ENCODE peak calls at places on chromosomes 6 and 20, in seven cellular contexts. One of them, this sample, is unnamed.

GRCh38 chr20:37758332-37758731 is 64.5 kb downstream of the CTNNBL1 start:
- DNase-seq in IMR-90: no peak
- DNase-seq in mesenchymal stem cell: no peak
- DNase-seq in H9: peak; percentile 47
- DNase-seq in H1: no peak
- DNase-seq in trophoblast cell: no peak
- DNase-seq in mesendoderm: peak; percentile 68
- DNase-seq in this sample: no peak

GRCh38 chr6:125063307-125063706 is 90.3 kb upstream of the TPD52L1 start:
- DNase-seq in IMR-90: no peak
- DNase-seq in mesenchymal stem cell: no peak
- DNase-seq in H9: no peak
- DNase-seq in H1: no peak
- DNase-seq in trophoblast cell: no peak
- DNase-seq in mesendoderm: no peak
- DNase-seq in this sample: no peak

GRCh38 chr6:140905050-140905449 is 1227.7 kb upstream of the GJE1 start:
- DNase-seq in IMR-90: no peak
- DNase-seq in mesenchymal stem cell: no peak
- DNase-seq in H9: no peak
- DNase-seq in H1: no peak
- DNase-seq in trophoblast cell: no peak
- DNase-seq in mesendoderm: no peak
- DNase-seq in this sample: no peak

GRCh38 chr6:84581494-84582259 is 182.7 kb downstream of the TBX18 start:
- DNase-seq in IMR-90: peak; percentile 73
- DNase-seq in mesenchymal stem cell: peak; percentile 91
- DNase-seq in H9: no peak
- DNase-seq in H1: no peak
- DNase-seq in trophoblast cell: no peak
- DNase-seq in mesendoderm: no peak
- DNase-seq in this sample: no peak

GRCh38 chr20:18739785-18740184 is 73.8 kb upstream of the SCP2D1 start:
- DNase-seq in IMR-90: peak; percentile 90
- DNase-seq in mesenchymal stem cell: peak; percentile 82
- DNase-seq in H9: no peak
- DNase-seq in H1: peak; percentile 9
- DNase-seq in trophoblast cell: no peak
- DNase-seq in mesendoderm: peak; percentile 66
- DNase-seq in this sample: peak; percentile 6

GRCh38 chr6:36745283-36745682 is 47.7 kb downstream of the RAB44 start:
- DNase-seq in IMR-90: no peak
- DNase-seq in mesenchymal stem cell: no peak
- DNase-seq in H9: no peak
- DNase-seq in H1: no peak
- DNase-seq in trophoblast cell: no peak
- DNase-seq in mesendoderm: no peak
- DNase-seq in this sample: no peak

GRCh38 chr6:128508588-128509296 is 11.7 kb downstream of the PTPRK start:
- DNase-seq in IMR-90: peak; percentile 93
- DNase-seq in mesenchymal stem cell: peak; percentile 93
- DNase-seq in H9: no peak
- DNase-seq in H1: no peak
- DNase-seq in trophoblast cell: peak; percentile 80
- DNase-seq in mesendoderm: no peak
- DNase-seq in this sample: no peak

GRCh38 chr6:123967900-123968299 is 164.2 kb downstream of the NKAIN2 start:
- DNase-seq in IMR-90: no peak
- DNase-seq in mesenchymal stem cell: no peak
- DNase-seq in H9: no peak
- DNase-seq in H1: no peak
- DNase-seq in trophoblast cell: no peak
- DNase-seq in mesendoderm: no peak
- DNase-seq in this sample: no peak

GRCh38 chr20:5002077-5002413 is 735 bp upstream of the SLC23A2 start:
- DNase-seq in IMR-90: no peak
- DNase-seq in mesenchymal stem cell: no peak
- DNase-seq in H9: peak; percentile 81
- DNase-seq in H1: no peak
- DNase-seq in trophoblast cell: peak; percentile 36
- DNase-seq in mesendoderm: peak; percentile 57
- DNase-seq in this sample: no peak

GRCh38 chr6:157150076-157150475 is 173.2 kb downstream of the TMEM242 start:
- DNase-seq in IMR-90: peak; percentile 96
- DNase-seq in mesenchymal stem cell: peak; percentile 91
- DNase-seq in H9: no peak
- DNase-seq in H1: no peak
- DNase-seq in trophoblast cell: peak; percentile 18
- DNase-seq in mesendoderm: no peak
- DNase-seq in this sample: no peak

GRCh38 chr20:2285193-2285592 is 10.6 kb upstream of the TGM3 start:
- DNase-seq in IMR-90: no peak
- DNase-seq in mesenchymal stem cell: no peak
- DNase-seq in H9: no peak
- DNase-seq in H1: no peak
- DNase-seq in trophoblast cell: no peak
- DNase-seq in mesendoderm: no peak
- DNase-seq in this sample: no peak

GRCh38 chr6:48150701-48151100 is 39.7 kb upstream of the PTCHD4 start:
- DNase-seq in IMR-90: no peak
- DNase-seq in mesenchymal stem cell: no peak
- DNase-seq in H9: no peak
- DNase-seq in H1: no peak
- DNase-seq in trophoblast cell: no peak
- DNase-seq in mesendoderm: no peak
- DNase-seq in this sample: no peak

GRCh38 chr20:45924391-45925261 is 9.9 kb upstream of the PCIF1 start:
- DNase-seq in IMR-90: peak; percentile 61
- DNase-seq in mesenchymal stem cell: peak; percentile 89
- DNase-seq in H9: no peak
- DNase-seq in H1: no peak
- DNase-seq in trophoblast cell: no peak
- DNase-seq in mesendoderm: no peak
- DNase-seq in this sample: no peak

GRCh38 chr6:54717849-54718455 is 128.6 kb upstream of the FAM83B start:
- DNase-seq in IMR-90: peak; percentile 37
- DNase-seq in mesenchymal stem cell: peak; percentile 58
- DNase-seq in H9: peak; percentile 52
- DNase-seq in H1: no peak
- DNase-seq in trophoblast cell: peak; percentile 97
- DNase-seq in mesendoderm: peak; percentile 73
- DNase-seq in this sample: peak; percentile 66

GRCh38 chr6:70135219-70135769 is 167.6 kb downstream of the COL9A1 start:
- DNase-seq in IMR-90: no peak
- DNase-seq in mesenchymal stem cell: no peak
- DNase-seq in H9: peak; percentile 41
- DNase-seq in H1: peak; percentile 9
- DNase-seq in trophoblast cell: no peak
- DNase-seq in mesendoderm: peak; percentile 47
- DNase-seq in this sample: no peak

GRCh38 chr6:17493286-17493685 is 99.9 kb downstream of the CAP2 start:
- DNase-seq in IMR-90: peak; percentile 85
- DNase-seq in mesenchymal stem cell: peak; percentile 68
- DNase-seq in H9: no peak
- DNase-seq in H1: no peak
- DNase-seq in trophoblast cell: no peak
- DNase-seq in mesendoderm: no peak
- DNase-seq in this sample: no peak

GRCh38 chr6:72037006-72037405 is 150.7 kb downstream of the RIMS1 start:
- DNase-seq in IMR-90: no peak
- DNase-seq in mesenchymal stem cell: no peak
- DNase-seq in H9: no peak
- DNase-seq in H1: no peak
- DNase-seq in trophoblast cell: no peak
- DNase-seq in mesendoderm: no peak
- DNase-seq in this sample: no peak

GRCh38 chr6:72032056-72032455 is 145.7 kb downstream of the RIMS1 start:
- DNase-seq in IMR-90: no peak
- DNase-seq in mesenchymal stem cell: peak; percentile 32
- DNase-seq in H9: no peak
- DNase-seq in H1: no peak
- DNase-seq in trophoblast cell: no peak
- DNase-seq in mesendoderm: no peak
- DNase-seq in this sample: no peak

GRCh38 chr6:72035966-72036365 is 149.6 kb downstream of the RIMS1 start:
- DNase-seq in IMR-90: no peak
- DNase-seq in mesenchymal stem cell: no peak
- DNase-seq in H9: no peak
- DNase-seq in H1: no peak
- DNase-seq in trophoblast cell: no peak
- DNase-seq in mesendoderm: no peak
- DNase-seq in this sample: no peak

GRCh38 chr6:72031471-72031870 is 145.1 kb downstream of the RIMS1 start:
- DNase-seq in IMR-90: no peak
- DNase-seq in mesenchymal stem cell: no peak
- DNase-seq in H9: no peak
- DNase-seq in H1: no peak
- DNase-seq in trophoblast cell: no peak
- DNase-seq in mesendoderm: no peak
- DNase-seq in this sample: no peak

DNA sequence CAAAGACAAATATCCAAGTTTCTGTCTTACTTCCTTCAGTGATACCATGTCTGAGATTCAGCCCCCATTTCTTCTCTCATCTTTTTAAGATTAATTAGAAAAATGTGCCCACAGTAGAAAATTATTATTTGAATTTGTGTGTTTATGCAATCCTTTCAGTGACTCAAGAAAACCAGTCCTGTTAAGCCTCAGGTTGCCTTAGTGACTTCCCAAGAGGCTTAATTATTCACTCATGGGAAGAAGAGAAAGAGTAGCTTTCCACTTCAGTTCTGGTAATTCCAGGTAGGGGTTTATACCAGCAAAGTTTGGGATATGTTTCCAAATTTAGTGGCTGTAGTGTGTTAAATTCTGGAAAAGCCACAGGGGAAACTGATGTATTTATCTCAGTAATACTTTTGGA is 149.1 kb downstream of the RIMS1 start:
- DNase-seq in IMR-90: no peak
- DNase-seq in mesenchymal stem cell: no peak
- DNase-seq in H9: no peak
- DNase-seq in H1: no peak
- DNase-seq in trophoblast cell: no peak
- DNase-seq in mesendoderm: no peak
- DNase-seq in this sample: no peak
- H2AK5ac ChIP-seq in IMR-90: no peak overlapping the region
- H2AK5ac ChIP-seq in mesenchymal stem cell: no peak overlapping the region
- H2AK5ac ChIP-seq in H9: no peak overlapping the region
- H2AK5ac ChIP-seq in H1: no peak overlapping the region
- H2AK5ac ChIP-seq in trophoblast cell: no peak overlapping the region
- H2AK5ac ChIP-seq in mesendoderm: no peak overlapping the region
- H2AK5ac ChIP-seq in this sample: no peak overlapping the region

GRCh38 chr6:68876792-68877493 is 241.9 kb downstream of the ADGRB3 start:
- DNase-seq in IMR-90: peak; percentile 4
- DNase-seq in mesenchymal stem cell: peak; percentile 31
- DNase-seq in H9: no peak
- DNase-seq in H1: no peak
- DNase-seq in trophoblast cell: peak; percentile 45
- DNase-seq in mesendoderm: peak; percentile 8
- DNase-seq in this sample: no peak

GRCh38 chr6:68875403-68875802 is 240.3 kb downstream of the ADGRB3 start:
- DNase-seq in IMR-90: no peak
- DNase-seq in mesenchymal stem cell: no peak
- DNase-seq in H9: no peak
- DNase-seq in H1: no peak
- DNase-seq in trophoblast cell: no peak
- DNase-seq in mesendoderm: no peak
- DNase-seq in this sample: no peak

GRCh38 chr6:68874747-68875146 is 239.7 kb downstream of the ADGRB3 start:
- DNase-seq in IMR-90: no peak
- DNase-seq in mesenchymal stem cell: no peak
- DNase-seq in H9: no peak
- DNase-seq in H1: no peak
- DNase-seq in trophoblast cell: no peak
- DNase-seq in mesendoderm: no peak
- DNase-seq in this sample: no peak

DNA sequence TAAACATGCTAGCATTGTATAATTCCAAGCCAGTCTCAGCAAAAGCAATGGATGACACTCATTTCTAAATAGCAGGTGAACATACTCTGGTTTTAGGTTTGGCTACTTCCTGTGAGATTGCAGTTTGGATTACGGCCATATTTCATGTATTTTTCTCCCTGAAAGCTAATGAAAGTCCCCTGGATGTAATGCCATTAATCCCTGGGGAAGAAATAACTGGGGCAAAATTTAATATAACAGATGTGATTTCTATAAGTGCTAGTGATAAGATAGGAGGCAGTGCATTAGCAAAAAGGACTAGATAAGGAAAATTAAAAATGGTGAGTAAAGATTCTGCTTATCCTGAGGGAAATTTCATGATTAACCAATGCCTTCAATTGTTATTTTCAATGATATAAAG is 238.2 kb downstream of the ADGRB3 start:
- DNase-seq in IMR-90: no peak
- DNase-seq in mesenchymal stem cell: no peak
- DNase-seq in H9: no peak
- DNase-seq in H1: no peak
- DNase-seq in trophoblast cell: no peak
- DNase-seq in mesendoderm: no peak
- DNase-seq in this sample: no peak
- H2AK5ac ChIP-seq in IMR-90: no peak overlapping the region
- H2AK5ac ChIP-seq in mesenchymal stem cell: no peak overlapping the region
- H2AK5ac ChIP-seq in H9: no peak overlapping the region
- H2AK5ac ChIP-seq in H1: no peak overlapping the region
- H2AK5ac ChIP-seq in trophoblast cell: no peak overlapping the region
- H2AK5ac ChIP-seq in mesendoderm: no peak overlapping the region
- H2AK5ac ChIP-seq in this sample: no peak overlapping the region

DNA sequence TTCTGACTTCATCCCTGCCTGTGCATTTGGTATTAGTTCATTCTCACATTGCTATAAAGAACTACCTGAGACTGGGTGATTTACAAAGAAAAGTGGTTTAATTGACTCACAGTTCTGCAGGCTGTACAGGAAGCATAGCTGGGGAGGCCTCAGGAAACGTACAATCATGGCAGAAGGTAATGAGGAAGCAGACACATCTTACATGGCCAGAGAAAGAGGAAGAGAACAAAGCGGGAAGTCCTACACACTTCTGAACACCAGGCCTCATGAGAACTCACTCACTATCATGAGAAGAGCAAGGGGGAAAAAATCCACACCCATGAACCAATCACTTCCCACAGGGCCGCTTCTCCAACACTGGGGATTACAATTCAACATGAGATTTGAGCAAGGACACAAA is 303.9 kb downstream of the CBLN4 start:
- DNase-seq in IMR-90: no peak
- DNase-seq in mesenchymal stem cell: no peak
- DNase-seq in H9: no peak
- DNase-seq in H1: no peak
- DNase-seq in trophoblast cell: no peak
- DNase-seq in mesendoderm: no peak
- DNase-seq in this sample: no peak
- H2AK5ac ChIP-seq in IMR-90: no peak overlapping the region
- H2AK5ac ChIP-seq in mesenchymal stem cell: no peak overlapping the region
- H2AK5ac ChIP-seq in H9: no peak overlapping the region
- H2AK5ac ChIP-seq in H1: no peak overlapping the region
- H2AK5ac ChIP-seq in trophoblast cell: no peak overlapping the region
- H2AK5ac ChIP-seq in mesendoderm: no peak overlapping the region
- H2AK5ac ChIP-seq in this sample: no peak overlapping the region

DNA sequence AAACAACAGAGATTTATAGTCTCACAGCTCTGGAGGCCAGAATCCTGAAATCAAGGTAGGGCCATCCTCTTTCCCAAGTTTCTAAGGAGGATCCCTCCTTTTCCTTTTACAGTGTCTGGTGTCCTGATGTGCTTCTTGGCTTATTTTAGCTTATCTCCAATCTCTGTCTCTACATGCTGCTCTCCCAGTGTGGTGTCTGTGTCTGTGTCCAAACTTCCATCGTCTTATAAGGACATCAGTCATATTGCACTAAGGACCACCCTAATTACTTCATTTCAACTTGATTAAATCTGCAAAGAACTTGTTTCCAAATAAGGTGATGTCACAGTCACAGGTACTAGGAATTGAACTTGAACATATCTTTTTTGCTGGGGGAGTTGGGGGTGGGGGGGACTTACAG is 529.6 kb downstream of the DHX35 start:
- DNase-seq in IMR-90: no peak
- DNase-seq in mesenchymal stem cell: no peak
- DNase-seq in H9: no peak
- DNase-seq in H1: no peak
- DNase-seq in trophoblast cell: no peak
- DNase-seq in mesendoderm: no peak
- DNase-seq in this sample: no peak
- H2AK5ac ChIP-seq in IMR-90: no peak overlapping the region
- H2AK5ac ChIP-seq in mesenchymal stem cell: no peak overlapping the region
- H2AK5ac ChIP-seq in H9: no peak overlapping the region
- H2AK5ac ChIP-seq in H1: no peak overlapping the region
- H2AK5ac ChIP-seq in trophoblast cell: no peak overlapping the region
- H2AK5ac ChIP-seq in mesendoderm: no peak overlapping the region
- H2AK5ac ChIP-seq in this sample: no peak overlapping the region

This sample was measured in neuronal stem cell.